ENCODE peak calls at places on chromosomes 6 and 20, in five cellular contexts. One of them, this sample, is unnamed.

GRCh38 chr6:71531006-71531405 is 242.4 kb downstream of the OGFRL1 start:
- DNase-seq in IMR-90: peak; percentile 33
- DNase-seq in neural progenitor cell: no peak
- DNase-seq in OCI-LY7: no peak
- DNase-seq in mesenchymal stem cell: no peak
- DNase-seq in this sample: no peak

GRCh38 chr6:15184441-15184861 is 61.4 kb upstream of the JARID2 start:
- DNase-seq in OCI-LY7: no peak
- DNase-seq in IMR-90: no peak
- DNase-seq in neural progenitor cell: no peak
- DNase-seq in mesenchymal stem cell: no peak
- DNase-seq in this sample: no peak

GRCh38 chr6:150208606-150209352 is 65.9 kb downstream of the PPP1R14C start:
- DNase-seq in IMR-90: no peak
- DNase-seq in mesenchymal stem cell: peak; percentile 55
- DNase-seq in OCI-LY7: no peak
- DNase-seq in neural progenitor cell: no peak
- DNase-seq in this sample: no peak

GRCh38 chr6:135286962-135287525 is 105.9 kb downstream of the MYB start:
- DNase-seq in OCI-LY7: no peak
- DNase-seq in IMR-90: no peak
- DNase-seq in neural progenitor cell: no peak
- DNase-seq in mesenchymal stem cell: no peak
- DNase-seq in this sample: no peak

GRCh38 chr6:18415671-18416340 is 28.7 kb downstream of the RNF144B start:
- DNase-seq in mesenchymal stem cell: no peak
- DNase-seq in neural progenitor cell: peak; percentile 20
- DNase-seq in IMR-90: peak; percentile 48
- DNase-seq in OCI-LY7: no peak
- DNase-seq in this sample: no peak

GRCh38 chr20:53751394-53752368 is 158.0 kb upstream of the ZNF217 start:
- DNase-seq in IMR-90: no peak
- DNase-seq in neural progenitor cell: no peak
- DNase-seq in mesenchymal stem cell: peak; percentile 30
- DNase-seq in OCI-LY7: peak; percentile 86
- DNase-seq in this sample: no peak

GRCh38 chr20:44601801-44602204 is 19.4 kb downstream of the PKIG start:
- DNase-seq in mesenchymal stem cell: peak; percentile 38
- DNase-seq in OCI-LY7: no peak
- DNase-seq in neural progenitor cell: no peak
- DNase-seq in IMR-90: peak; percentile 87
- DNase-seq in this sample: no peak

GRCh38 chr20:1334761-1335160 is 5.8 kb upstream of the SDCBP2 start:
- DNase-seq in mesenchymal stem cell: peak; percentile 45
- DNase-seq in neural progenitor cell: no peak
- DNase-seq in OCI-LY7: peak; percentile 9
- DNase-seq in IMR-90: no peak
- DNase-seq in this sample: no peak

GRCh38 chr6:142845624-142846458 is 99.1 kb downstream of the HIVEP2 start:
- DNase-seq in neural progenitor cell: peak; percentile 87
- DNase-seq in mesenchymal stem cell: peak; percentile 90
- DNase-seq in IMR-90: peak; percentile 70
- DNase-seq in OCI-LY7: peak; percentile 54
- DNase-seq in this sample: peak; percentile 63

GRCh38 chr6:33744001-33744848 is 2.5 kb downstream of the IP6K3 start:
- DNase-seq in neural progenitor cell: peak; percentile 89
- DNase-seq in IMR-90: peak; percentile 70
- DNase-seq in OCI-LY7: peak; percentile 79
- DNase-seq in mesenchymal stem cell: peak; percentile 84
- DNase-seq in this sample: peak; percentile 46

GRCh38 chr6:52643158-52643557 is 27.8 kb upstream of the TMEM14A start:
- DNase-seq in mesenchymal stem cell: peak; percentile 26
- DNase-seq in neural progenitor cell: peak; percentile 45
- DNase-seq in OCI-LY7: no peak
- DNase-seq in IMR-90: peak; percentile 45
- DNase-seq in this sample: no peak

GRCh38 chr20:62351469-62352401 is 15.4 kb downstream of the LAMA5 start:
- DNase-seq in IMR-90: no peak
- DNase-seq in OCI-LY7: no peak
- DNase-seq in mesenchymal stem cell: no peak
- DNase-seq in neural progenitor cell: no peak
- DNase-seq in this sample: no peak

GRCh38 chr6:27642744-27643456 is 170.0 kb upstream of the ZNF184 start:
- DNase-seq in OCI-LY7: no peak
- DNase-seq in mesenchymal stem cell: no peak
- DNase-seq in IMR-90: no peak
- DNase-seq in neural progenitor cell: no peak
- DNase-seq in this sample: no peak

GRCh38 chr6:20681243-20681684 is 147.0 kb downstream of the CDKAL1 start:
- DNase-seq in OCI-LY7: no peak
- DNase-seq in neural progenitor cell: no peak
- DNase-seq in mesenchymal stem cell: no peak
- DNase-seq in IMR-90: no peak
- DNase-seq in this sample: no peak

GRCh38 chr6:157614026-157614484 is 209.0 kb upstream of the SNX9 start:
- DNase-seq in IMR-90: peak; percentile 41
- DNase-seq in OCI-LY7: peak; percentile 38
- DNase-seq in neural progenitor cell: no peak
- DNase-seq in mesenchymal stem cell: peak; percentile 13
- DNase-seq in this sample: no peak

GRCh38 chr6:135858941-135859340 is 7.4 kb downstream of the PDE7B start:
- DNase-seq in IMR-90: no peak
- DNase-seq in neural progenitor cell: no peak
- DNase-seq in mesenchymal stem cell: no peak
- DNase-seq in OCI-LY7: no peak
- DNase-seq in this sample: no peak

GRCh38 chr6:55777461-55777860 is 97.9 kb downstream of the BMP5 start:
- DNase-seq in OCI-LY7: no peak
- DNase-seq in neural progenitor cell: no peak
- DNase-seq in mesenchymal stem cell: no peak
- DNase-seq in IMR-90: peak; percentile 8
- DNase-seq in this sample: no peak

GRCh38 chr6:129774697-129775447 is 64.9 kb upstream of the ARHGAP18 start:
- DNase-seq in OCI-LY7: peak; percentile 57
- DNase-seq in IMR-90: peak; percentile 82
- DNase-seq in mesenchymal stem cell: peak; percentile 80
- DNase-seq in neural progenitor cell: peak; percentile 90
- DNase-seq in this sample: peak; percentile 63

GRCh38 chr6:156994215-156995076 is 217.3 kb downstream of the ARID1B start:
- DNase-seq in IMR-90: no peak
- DNase-seq in mesenchymal stem cell: no peak
- DNase-seq in neural progenitor cell: no peak
- DNase-seq in OCI-LY7: no peak
- DNase-seq in this sample: no peak

GRCh38 chr6:4397307-4397706 is 261.9 kb upstream of the ECI2 start:
- DNase-seq in mesenchymal stem cell: no peak
- DNase-seq in OCI-LY7: no peak
- DNase-seq in neural progenitor cell: no peak
- DNase-seq in IMR-90: no peak
- DNase-seq in this sample: no peak

GRCh38 chr6:35417979-35418661 is 34.0 kb upstream of the FANCE start:
- DNase-seq in OCI-LY7: no peak
- DNase-seq in neural progenitor cell: no peak
- DNase-seq in IMR-90: no peak
- DNase-seq in mesenchymal stem cell: no peak
- DNase-seq in this sample: no peak

GRCh38 chr20:17651761-17652388 is 30.2 kb downstream of the RRBP1 start:
- DNase-seq in OCI-LY7: peak; percentile 28
- DNase-seq in mesenchymal stem cell: no peak
- DNase-seq in neural progenitor cell: no peak
- DNase-seq in IMR-90: no peak
- DNase-seq in this sample: no peak

GRCh38 chr20:36271639-36272546 is 34.2 kb upstream of the DLGAP4 start:
- DNase-seq in OCI-LY7: no peak
- DNase-seq in IMR-90: no peak
- DNase-seq in neural progenitor cell: no peak
- DNase-seq in mesenchymal stem cell: no peak
- DNase-seq in this sample: peak; percentile 66

GRCh38 chr6:93235775-93236174 is 183.6 kb downstream of the EPHA7 start:
- DNase-seq in OCI-LY7: no peak
- DNase-seq in neural progenitor cell: peak; percentile 7
- DNase-seq in IMR-90: no peak
- DNase-seq in mesenchymal stem cell: no peak
- DNase-seq in this sample: no peak

GRCh38 chr6:82415820-82416219 is 52.2 kb downstream of the TPBG start:
- DNase-seq in IMR-90: no peak
- DNase-seq in mesenchymal stem cell: no peak
- DNase-seq in OCI-LY7: no peak
- DNase-seq in neural progenitor cell: no peak
- DNase-seq in this sample: no peak

GRCh38 chr20:59342017-59342957 is 41.9 kb downstream of the EDN3 start:
- DNase-seq in IMR-90: no peak
- DNase-seq in OCI-LY7: no peak
- DNase-seq in neural progenitor cell: no peak
- DNase-seq in mesenchymal stem cell: no peak
- DNase-seq in this sample: no peak

GRCh38 chr20:325889-326644 is 715 bp downstream of the SOX12 start:
- DNase-seq in neural progenitor cell: peak; percentile 92
- DNase-seq in mesenchymal stem cell: peak; percentile 79
- DNase-seq in IMR-90: peak; percentile 67
- DNase-seq in OCI-LY7: peak; percentile 84
- DNase-seq in this sample: peak; percentile 62

GRCh38 chr6:166508726-166509125 is 77.8 kb downstream of the RAMACL start:
- DNase-seq in OCI-LY7: no peak
- DNase-seq in neural progenitor cell: no peak
- DNase-seq in IMR-90: no peak
- DNase-seq in mesenchymal stem cell: no peak
- DNase-seq in this sample: no peak

GRCh38 chr6:42407379-42407778 is 44.3 kb downstream of the TRERF1 start:
- DNase-seq in IMR-90: peak; percentile 92
- DNase-seq in OCI-LY7: no peak
- DNase-seq in mesenchymal stem cell: peak; percentile 61
- DNase-seq in neural progenitor cell: no peak
- DNase-seq in this sample: peak; percentile 21

GRCh38 chr6:156645106-156645505 is 132.1 kb upstream of the ARID1B start:
- DNase-seq in neural progenitor cell: no peak
- DNase-seq in IMR-90: peak; percentile 42
- DNase-seq in OCI-LY7: no peak
- DNase-seq in mesenchymal stem cell: peak; percentile 5
- DNase-seq in this sample: peak; percentile 12

DNA sequence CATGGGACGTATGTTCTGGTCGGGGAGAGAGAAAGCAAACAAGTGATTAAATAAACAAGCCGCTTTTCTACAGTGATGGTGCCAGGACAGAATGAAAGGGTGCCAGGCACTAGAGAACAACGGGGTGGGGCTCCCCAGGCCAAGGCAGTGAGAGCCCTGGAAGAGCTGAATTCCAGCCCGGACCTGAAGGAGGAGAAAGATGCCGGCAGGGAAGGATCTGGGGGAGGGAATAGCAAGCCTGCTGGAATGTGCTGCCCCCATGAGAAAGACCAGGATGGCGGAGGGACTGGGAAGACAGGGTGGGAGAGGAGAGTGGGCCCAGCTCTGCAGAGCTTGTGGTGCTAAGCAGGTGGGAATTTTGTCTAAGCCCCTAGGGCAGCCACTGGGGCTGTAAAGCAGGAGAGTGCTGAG is 7.5 kb downstream of the SNAI1 start:
- DNase-seq in neural progenitor cell: peak; percentile 31
- DNase-seq in IMR-90: no peak
- DNase-seq in OCI-LY7: no peak
- DNase-seq in mesenchymal stem cell: peak; percentile 56
- DNase-seq in this sample: peak; percentile 18
- H2AFZ ChIP-seq in neural progenitor cell: peak overlapping the region; percentile 73
- H2AFZ ChIP-seq in IMR-90: peak overlapping the region; percentile 91
- H2AFZ ChIP-seq in OCI-LY7: no peak overlapping the region
- H2AFZ ChIP-seq in mesenchymal stem cell: peak overlapping the region; percentile 55
- H2AFZ ChIP-seq in this sample: peak overlapping the region; percentile 8

DNA sequence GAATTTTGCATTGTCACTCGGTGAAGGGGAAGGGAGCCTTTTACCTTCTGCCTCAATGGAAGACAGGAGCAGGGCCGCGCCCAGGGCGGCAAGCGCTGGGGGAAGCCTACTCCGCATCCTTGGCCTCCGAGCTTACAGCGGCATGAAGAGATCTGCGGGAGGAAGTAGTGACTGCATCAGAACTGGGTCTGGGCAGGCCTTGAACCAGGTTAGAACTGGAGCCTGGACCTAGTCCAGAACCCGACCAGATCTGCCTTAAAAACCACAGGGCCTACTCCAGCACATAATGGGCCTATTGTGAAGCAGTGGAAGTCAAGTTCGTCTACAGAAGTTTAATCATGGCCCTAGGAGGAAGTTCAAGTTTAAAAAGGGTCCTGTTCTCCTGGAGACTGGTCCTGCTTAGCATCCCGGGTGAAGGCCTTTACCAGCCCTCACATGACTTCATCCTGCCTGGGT is 3.1 kb downstream of the COL12A1 start:
- DNase-seq in IMR-90: peak; percentile 46
- DNase-seq in mesenchymal stem cell: peak; percentile 47
- DNase-seq in OCI-LY7: no peak
- DNase-seq in neural progenitor cell: peak; percentile 21
- DNase-seq in this sample: no peak
- H3K27ac ChIP-seq in IMR-90: peak overlapping the region; percentile 78
- H3K27ac ChIP-seq in mesenchymal stem cell: peak overlapping the region; percentile 61
- H3K27ac ChIP-seq in OCI-LY7: no peak overlapping the region
- H3K27ac ChIP-seq in neural progenitor cell: no peak overlapping the region
- H3K27ac ChIP-seq in this sample: no peak overlapping the region

DNA sequence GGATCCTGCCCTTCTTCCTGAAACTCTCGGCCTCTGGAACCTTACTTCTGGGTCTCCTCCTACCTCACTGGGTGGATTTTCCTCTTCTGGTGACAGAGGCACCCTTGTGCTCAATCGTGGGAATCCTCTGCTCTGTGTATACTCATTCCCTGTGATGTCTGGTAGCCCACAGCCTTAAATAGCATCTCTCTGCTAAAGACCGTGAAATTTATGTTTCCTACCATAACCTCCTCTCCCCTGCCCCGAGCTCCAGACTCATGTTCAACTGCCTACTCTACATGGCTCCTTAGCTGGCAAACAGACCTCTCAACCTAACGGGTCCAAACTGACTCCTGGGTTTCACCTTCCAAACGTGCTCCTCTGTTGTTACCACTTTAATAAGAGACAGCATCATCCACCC is 9.9 kb downstream of the MMP9 start:
- DNase-seq in OCI-LY7: no peak
- DNase-seq in neural progenitor cell: no peak
- DNase-seq in IMR-90: no peak
- DNase-seq in mesenchymal stem cell: no peak
- DNase-seq in this sample: no peak
- H2AFZ ChIP-seq in OCI-LY7: no peak overlapping the region
- H2AFZ ChIP-seq in neural progenitor cell: no peak overlapping the region
- H2AFZ ChIP-seq in IMR-90: no peak overlapping the region
- H2AFZ ChIP-seq in mesenchymal stem cell: no peak overlapping the region
- H2AFZ ChIP-seq in this sample: no peak overlapping the region

GRCh38 chr20:38447251-38447661 is 12.1 kb upstream of the SNHG17 start:
- DNase-seq in neural progenitor cell: peak; percentile 28
- DNase-seq in OCI-LY7: no peak
- DNase-seq in mesenchymal stem cell: no peak
- DNase-seq in IMR-90: no peak
- DNase-seq in this sample: no peak

GRCh38 chr20:38452880-38453624 is 17.9 kb upstream of the SNHG17 start:
- DNase-seq in neural progenitor cell: no peak
- DNase-seq in mesenchymal stem cell: peak; percentile 69
- DNase-seq in IMR-90: peak; percentile 74
- DNase-seq in OCI-LY7: no peak
- DNase-seq in this sample: peak; percentile 30

GRCh38 chr20:38449046-38449445 is 13.9 kb upstream of the SNHG17 start:
- DNase-seq in mesenchymal stem cell: no peak
- DNase-seq in IMR-90: no peak
- DNase-seq in OCI-LY7: no peak
- DNase-seq in neural progenitor cell: no peak
- DNase-seq in this sample: no peak

GRCh38 chr20:38447931-38448675 is 13.0 kb upstream of the SNHG17 start:
- DNase-seq in mesenchymal stem cell: no peak
- DNase-seq in OCI-LY7: peak; percentile 82
- DNase-seq in neural progenitor cell: no peak
- DNase-seq in IMR-90: no peak
- DNase-seq in this sample: no peak

GRCh38 chr20:38450412-38450975 is 15.4 kb upstream of the SNHG17 start:
- DNase-seq in IMR-90: peak; percentile 49
- DNase-seq in OCI-LY7: no peak
- DNase-seq in mesenchymal stem cell: no peak
- DNase-seq in neural progenitor cell: no peak
- DNase-seq in this sample: peak; percentile 82
- H3K27ac ChIP-seq in IMR-90: no peak overlapping the region
- H3K27ac ChIP-seq in OCI-LY7: no peak overlapping the region
- H3K27ac ChIP-seq in mesenchymal stem cell: no peak overlapping the region
- H3K27ac ChIP-seq in neural progenitor cell: no peak overlapping the region
- H3K27ac ChIP-seq in this sample: no peak overlapping the region

This sample was measured in trophoblast cell.